ENCODE peak calls at places on chromosome 16, in seven cellular contexts. B, M, A, S, F, L and K are unnamed samples.

GRCh38 chr16:11996433-11997174 is 20.1 kb downstream of the SNX29 start:
- DNase-seq in L (no peak), A (no peak), S (no peak), B (no peak), M (no peak), F (no peak), K (no peak)

GRCh38 chr16:84212631-84213030 is 21.7 kb downstream of the ADAD2 start:
- DNase-seq in L (no peak), S (no peak), F (no peak), B (no peak), M (no peak), A (no peak), K (no peak)

GRCh38 chr16:69620564-69620963 is 54.8 kb downstream of the NFAT5 start:
- DNase-seq in F (no peak), B (no peak), A (no peak), M (no peak), S (no peak), L (no peak), K (no peak)

GRCh38 chr16:15493416-15494181 is 59.2 kb downstream of the BMERB1 start:
- DNase-seq in M (no peak), L (no peak), S (no peak), B (no peak), A (peak; percentile 81), F (no peak), K (no peak)

GRCh38 chr16:86929149-86929871 is 351.0 kb downstream of the FOXL1 start:
- DNase-seq in F (no peak), L (no peak), A (peak; percentile 86), B (peak; percentile 73), S (no peak), M (no peak), K (no peak)

GRCh38 chr16:10150906-10151305 is 31.3 kb downstream of the GRIN2A start:
- DNase-seq in S (no peak), F (no peak), A (peak; percentile 12), L (no peak), B (no peak), M (no peak), K (no peak)

GRCh38 chr16:88381820-88382451 is 823 bp upstream of the ZNF469 start:
- DNase-seq in L (no peak), F (no peak), B (peak; percentile 56), A (no peak), S (no peak), M (no peak), K (no peak)

GRCh38 chr16:48393843-48394703 is 8.9 kb upstream of the SIAH1 start:
- DNase-seq in B (peak; percentile 72), A (no peak), L (no peak), S (peak; percentile 35), M (no peak), F (no peak), K (no peak)

GRCh38 chr16:3776316-3776715 is 59.0 kb upstream of the TRAP1 start:
- DNase-seq in A (no peak), L (no peak), F (no peak), B (no peak), M (no peak), S (peak; percentile 74), K (no peak)

GRCh38 chr16:67546091-67546501 is 16.2 kb upstream of the CTCF start:
- DNase-seq in B (no peak), M (no peak), F (no peak), S (no peak), L (no peak), A (no peak), K (no peak)
- H3K36me3 ChIP-seq in B (peaks cover 60% of the 10 kb centered on the region), M (peaks cover 4% of the 10 kb centered on the region), F (no peaks in the 10 kb centered on the region), S (peaks cover 2% of the 10 kb centered on the region), L (peaks cover 4% of the 10 kb centered on the region), A (peaks cover 79% of the 10 kb centered on the region), K (no peaks in the 10 kb centered on the region)

GRCh38 chr16:56460101-56460500 is 8.7 kb downstream of the OGFOD1 start:
- DNase-seq in M (no peak), F (no peak), S (no peak), B (no peak), L (no peak), A (no peak), K (no peak)
- H3K36me3 ChIP-seq in M (no peaks in the 10 kb centered on the region), F (peaks cover 8% of the 10 kb centered on the region), S (peaks cover 7% of the 10 kb centered on the region), B (peaks cover 71% of the 10 kb centered on the region), L (peaks cover 86% of the 10 kb centered on the region), A (peaks cover 6% of the 10 kb centered on the region), K (peaks cover 25% of the 10 kb centered on the region)

DNA sequence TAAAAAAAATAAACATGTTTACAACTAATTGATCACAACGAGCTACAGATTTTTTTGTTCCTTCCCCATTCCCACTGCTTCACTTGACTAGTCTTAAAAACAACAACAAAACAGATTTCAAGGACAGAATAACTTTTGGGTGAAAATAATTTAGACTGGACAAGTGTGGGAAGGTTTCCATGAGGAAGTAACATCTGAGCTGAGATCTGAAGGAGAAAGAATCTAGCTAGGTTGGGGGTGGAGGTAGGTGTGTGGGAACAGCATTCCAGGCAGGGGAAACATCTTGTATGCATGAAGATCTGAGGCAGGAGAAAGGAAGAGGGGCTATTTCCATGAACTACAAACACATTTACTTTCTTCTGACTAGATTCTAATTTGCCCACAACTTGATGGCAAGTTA is 9.2 kb downstream of the BRD7 start:
- DNase-seq in S (no peak), F (no peak), M (no peak), B (no peak), A (no peak), L (no peak), K (no peak)
- H3K36me3 ChIP-seq in S (peaks cover 2% of the 10 kb centered on the region), F (peaks cover 6% of the 10 kb centered on the region), M (peaks cover 2% of the 10 kb centered on the region), B (peaks cover 14% of the 10 kb centered on the region), A (peaks cover 7% of the 10 kb centered on the region), L (peaks cover 60% of the 10 kb centered on the region), K (peaks cover 14% of the 10 kb centered on the region)

GRCh38 chr16:19687279-19687678 is 30.7 kb downstream of the KNOP1 start:
- DNase-seq in S (no peak), F (no peak), B (no peak), L (no peak), A (no peak), M (no peak), K (no peak)
- H3K36me3 ChIP-seq in S (peaks cover 7% of the 10 kb centered on the region), F (peaks cover 5% of the 10 kb centered on the region), B (peaks cover 77% of the 10 kb centered on the region), L (peaks cover 56% of the 10 kb centered on the region), A (peaks cover 51% of the 10 kb centered on the region), M (no peaks in the 10 kb centered on the region), K (peaks cover 18% of the 10 kb centered on the region)

DNA sequence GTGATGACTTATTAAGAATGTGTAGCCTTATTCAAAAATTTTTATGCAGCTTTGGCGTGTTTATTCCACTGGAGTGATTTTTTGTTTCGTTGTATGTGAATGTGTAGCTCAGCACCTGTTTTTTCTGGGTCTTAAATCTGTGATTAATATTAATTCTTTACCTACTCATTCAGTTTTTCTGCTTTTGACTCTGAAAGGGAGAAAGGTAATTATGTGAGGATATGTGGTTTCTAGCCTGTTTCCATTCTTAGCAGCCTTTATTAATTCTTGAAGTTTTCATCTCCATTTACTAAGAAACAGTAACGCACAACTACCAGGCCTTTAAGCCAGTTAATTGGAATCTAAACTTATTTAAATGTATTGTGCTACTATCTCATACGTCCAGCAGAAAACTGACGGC is 7.0 kb downstream of the HEATR3 start:
- DNase-seq in B (no peak), S (no peak), L (no peak), M (no peak), F (no peak), A (no peak), K (no peak)
- H3K36me3 ChIP-seq in B (peaks cover 9% of the 10 kb centered on the region), S (peaks cover 6% of the 10 kb centered on the region), L (peaks cover 40% of the 10 kb centered on the region), M (peaks cover 1% of the 10 kb centered on the region), F (peaks cover 2% of the 10 kb centered on the region), A (peaks cover 16% of the 10 kb centered on the region), K (peaks cover 8% of the 10 kb centered on the region)

DNA sequence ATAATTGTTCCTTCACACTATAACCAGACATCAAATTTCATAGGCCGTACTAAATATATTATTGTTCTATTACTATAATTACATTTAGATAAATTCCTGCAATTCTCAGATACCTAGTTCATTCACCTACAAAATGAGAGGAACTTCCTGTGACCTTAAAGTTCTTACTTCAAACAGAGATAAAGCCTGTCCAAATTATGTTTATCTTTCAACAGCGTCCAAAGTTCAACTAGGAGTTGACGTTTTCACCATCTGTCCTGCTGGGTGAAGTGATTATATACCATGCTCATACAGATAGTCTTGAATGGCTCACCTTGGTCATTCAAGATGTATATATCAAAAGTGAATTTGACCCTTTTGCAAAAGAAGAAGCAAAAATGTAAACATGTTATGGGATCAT is 440.6 kb downstream of the CDH8 start:
- DNase-seq in S (no peak), B (no peak), L (no peak), A (no peak), M (no peak), F (no peak), K (no peak)
- H3K36me3 ChIP-seq in S (no peaks in the 10 kb centered on the region), B (no peaks in the 10 kb centered on the region), L (no peaks in the 10 kb centered on the region), A (no peaks in the 10 kb centered on the region), M (no peaks in the 10 kb centered on the region), F (no peaks in the 10 kb centered on the region), K (no peaks in the 10 kb centered on the region)